ENCODE peak calls at places on chromosome 1, in seven cellular contexts. B is heart left ventricle, Y is spleen, C is HepG2, T is stomach, N is esophagus squamous epithelium, G is body of pancreas. H is an unnamed sample.

GRCh38 chr1:245855846-245856730 is 651.0 kb downstream of the SMYD3 start:
- DNase-seq in C (no peak), N (no peak), T (no peak), G (no peak), Y (no peak), B (no peak), H (no peak)

GRCh38 chr1:27049607-27050006 is 37.0 kb upstream of the TENT5B start:
- DNase-seq in B (no peak), Y (no peak), C (no peak), N (no peak), T (no peak), G (no peak), H (no peak)

GRCh38 chr1:224080082-224080774 is 33.7 kb upstream of the FBXO28 start:
- DNase-seq in T (no peak), G (no peak), B (no peak), N (no peak), C (no peak), Y (no peak), H (no peak)

GRCh38 chr1:4594286-4594991 is 60.0 kb upstream of the AJAP1 start:
- DNase-seq in C (no peak), Y (no peak), B (no peak), N (no peak), G (peak), T (no peak), H (no peak)

GRCh38 chr1:19647643-19648042 is 3.5 kb downstream of the NBL1 start:
- DNase-seq in B (no peak), G (no peak), T (no peak), Y (no peak), C (no peak), N (no peak), H (no peak)

GRCh38 chr1:185998391-185998790 is 264.2 kb downstream of the HMCN1 start:
- DNase-seq in N (no peak), Y (no peak), C (no peak), B (no peak), G (no peak), T (no peak), H (no peak)

GRCh38 chr1:21397813-21398188 is 42.1 kb upstream of the NBPF3 start:
- DNase-seq in Y (no peak), C (no peak), B (no peak), G (no peak), T (no peak), N (no peak), H (no peak)

GRCh38 chr1:240797050-240797449 is 185.1 kb upstream of the GREM2 start:
- DNase-seq in C (no peak), B (no peak), Y (no peak), G (no peak), N (no peak), T (no peak), H (no peak)

GRCh38 chr1:186812560-186812959 is 16.2 kb upstream of the PLA2G4A start:
- DNase-seq in B (no peak), Y (no peak), T (no peak), N (no peak), C (no peak), G (no peak), H (no peak)

GRCh38 chr1:8396083-8396911 is 78.4 kb downstream of the SLC45A1 start:
- DNase-seq in Y (no peak), C (no peak), G (no peak), T (no peak), B (no peak), N (no peak), H (no peak)

GRCh38 chr1:192925609-192926008 is 116.8 kb downstream of the RGS2 start:
- DNase-seq in Y (no peak), T (no peak), G (no peak), C (no peak), B (no peak), N (no peak), H (no peak)

GRCh38 chr1:42456754-42457089 is 379 bp downstream of the PPCS start:
- DNase-seq in G (peak), T (peak), C (peak), B (peak), Y (no peak), N (peak), H (peak)

GRCh38 chr1:109579496-109579895 is 31.1 kb downstream of the GNAI3 start:
- DNase-seq in T (no peak), G (no peak), C (no peak), Y (no peak), N (no peak), B (no peak), H (no peak)

GRCh38 chr1:218394416-218394815 is 49.3 kb downstream of the TGFB2 start:
- DNase-seq in B (no peak), G (no peak), T (no peak), N (no peak), Y (no peak), C (no peak), H (no peak)

GRCh38 chr1:2980073-2980791 is 41.0 kb upstream of the ACTRT2 start:
- DNase-seq in C (no peak), G (no peak), T (no peak), Y (peak), B (peak), N (no peak), H (no peak)

GRCh38 chr1:112714313-112715263 is 544 bp downstream of the PPM1J start:
- DNase-seq in N (no peak), Y (peak), G (peak), T (peak), B (peak), C (no peak), H (peak)

GRCh38 chr1:203527013-203527412 is 33.1 kb downstream of the OPTC start:
- DNase-seq in Y (no peak), C (no peak), B (no peak), T (no peak), G (no peak), N (no peak), H (no peak)

GRCh38 chr1:173478099-173478555 is 992 bp downstream of the PRDX6 start:
- DNase-seq in Y (no peak), N (no peak), C (peak), T (peak), G (peak), B (peak), H (peak)

GRCh38 chr1:116224561-116224960 is 113.4 kb downstream of the MAB21L3 start:
- DNase-seq in C (no peak), T (no peak), N (no peak), G (no peak), Y (no peak), B (no peak), H (no peak)

GRCh38 chr1:32538887-32539583 is at the start of gene ZBTB8A:
- DNase-seq in C (peak), Y (no peak), N (no peak), B (no peak), G (peak), T (peak), H (peak)

GRCh38 chr1:56863316-56863992 is 8.9 kb downstream of the C8A start:
- DNase-seq in T (no peak), G (no peak), B (no peak), Y (no peak), N (no peak), C (no peak), H (no peak)

GRCh38 chr1:198620951-198621824 is 17.7 kb upstream of the PTPRC start:
- DNase-seq in Y (peak), T (no peak), G (no peak), N (no peak), B (peak), C (no peak), H (no peak)

GRCh38 chr1:203142684-203143408 is 15.3 kb downstream of the ADORA1 start:
- DNase-seq in N (no peak), Y (no peak), G (no peak), T (no peak), B (no peak), C (no peak), H (no peak)

GRCh38 chr1:43199093-43199726 is 27.1 kb downstream of the CFAP57 start:
- DNase-seq in N (no peak), G (no peak), T (no peak), Y (no peak), B (no peak), C (no peak), H (no peak)

GRCh38 chr1:70455291-70455690 is 44.2 kb downstream of the CTH start:
- DNase-seq in N (no peak), G (no peak), C (no peak), B (no peak), Y (no peak), T (no peak), H (no peak)

GRCh38 chr1:245683377-245683716 is 528.6 kb downstream of the KIF26B start:
- DNase-seq in Y (peak), T (peak), B (no peak), G (no peak), N (no peak), C (no peak), H (no peak)

GRCh38 chr1:60227581-60228252 is 154.1 kb upstream of the C1orf87 start:
- DNase-seq in C (no peak), Y (no peak), B (no peak), T (no peak), G (no peak), N (no peak), H (no peak)

GRCh38 chr1:173295391-173295790 is 88.3 kb upstream of the TNFSF4 start:
- DNase-seq in N (no peak), T (no peak), C (no peak), B (no peak), G (no peak), Y (no peak), H (no peak)

GRCh38 chr1:16981269-16981849 is 939 bp upstream of the MFAP2 start:
- DNase-seq in N (no peak), B (no peak), G (no peak), C (no peak), T (no peak), Y (no peak), H (no peak)

GRCh38 chr1:85049735-85050166 is 1.5 kb upstream of the MCOLN3 start:
- DNase-seq in Y (no peak), B (no peak), G (peak), N (no peak), T (no peak), C (no peak), H (no peak)

GRCh38 chr1:9942399-9942938 is 722 bp downstream of the LZIC start:
- DNase-seq in C (peak), T (no peak), Y (no peak), N (no peak), B (no peak), G (no peak), H (no peak)

GRCh38 chr1:198937231-198938031 is 298.6 kb downstream of the PTPRC start:
- DNase-seq in N (no peak), G (peak), B (no peak), C (peak), Y (no peak), T (no peak), H (peak)

GRCh38 chr1:42971848-42972291 is 13.2 kb upstream of the SLC2A1 start:
- DNase-seq in N (no peak), G (no peak), B (no peak), T (no peak), C (no peak), Y (peak), H (no peak)

GRCh38 chr1:184658033-184658432 is 96.6 kb downstream of the EDEM3 start:
- DNase-seq in T (no peak), N (no peak), B (no peak), Y (no peak), G (no peak), C (no peak), H (no peak)
- TF ChIP-seq CTCF in T (no peak), N (no peak), B (no peak), Y (no peak), G (no peak), C (no peak), H (no peak)

GRCh38 chr1:170668301-170668789 is 4.4 kb downstream of the PRRX1 start:
- DNase-seq in Y (no peak), T (no peak), C (no peak), B (no peak), N (no peak), G (no peak), H (no peak)
- H3K4me3 ChIP-seq in Y (no peak), T (no peak), C (no peak), B (peak), N (no peak), G (no peak), H (no peak)

DNA sequence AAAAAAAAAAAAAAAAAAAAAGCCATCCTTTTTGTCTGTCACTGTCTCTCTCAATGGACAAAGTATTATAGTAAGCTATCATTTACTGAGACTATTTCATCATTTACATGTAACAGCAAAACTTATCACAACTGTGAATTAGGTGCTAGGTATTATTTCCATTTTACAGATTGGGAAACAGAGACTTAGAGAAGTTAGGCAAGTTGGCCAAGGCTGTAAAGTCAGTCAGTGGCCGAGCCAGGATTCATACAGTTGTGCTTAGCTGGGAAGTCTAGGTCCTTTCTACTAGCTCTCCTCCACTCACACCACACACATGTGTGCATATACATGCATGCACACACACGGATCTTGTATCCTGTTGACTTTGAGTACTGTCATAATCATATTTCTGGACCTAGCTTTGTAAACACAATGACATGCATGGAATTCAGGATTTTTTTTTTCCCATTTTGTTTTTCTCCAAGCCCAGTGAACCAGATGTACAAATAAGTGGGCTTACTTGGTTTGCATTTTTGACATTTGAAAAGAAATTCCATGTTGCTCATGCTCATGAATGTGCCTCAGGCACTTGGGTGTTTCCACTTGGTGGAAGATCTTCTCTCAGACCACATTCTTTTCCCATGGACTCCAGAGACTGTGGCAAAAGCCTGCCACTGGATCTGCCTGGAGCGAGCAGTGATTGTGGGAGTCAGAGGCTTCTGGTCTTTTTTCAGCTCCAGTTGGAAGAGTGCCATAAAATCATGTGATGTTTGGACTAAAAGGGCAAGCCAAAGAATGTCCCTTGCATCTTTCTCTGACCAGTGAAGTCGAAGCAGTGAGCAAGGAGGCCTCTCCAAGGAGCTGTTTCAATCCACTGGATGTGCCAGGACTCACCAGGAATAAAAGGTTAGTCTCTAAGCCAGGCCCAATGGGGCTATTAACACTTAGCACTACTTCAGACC is 61.7 kb upstream of the DNAJC6 start:
- DNase-seq in N (no peak), G (no peak), B (no peak), Y (no peak), C (no peak), T (no peak), H (peak)
- TF ChIP-seq POLR2A in N (no peak), G (no peak), B (no peak), Y (no peak), C (no peak), T (no peak), H (no peak)

DNA sequence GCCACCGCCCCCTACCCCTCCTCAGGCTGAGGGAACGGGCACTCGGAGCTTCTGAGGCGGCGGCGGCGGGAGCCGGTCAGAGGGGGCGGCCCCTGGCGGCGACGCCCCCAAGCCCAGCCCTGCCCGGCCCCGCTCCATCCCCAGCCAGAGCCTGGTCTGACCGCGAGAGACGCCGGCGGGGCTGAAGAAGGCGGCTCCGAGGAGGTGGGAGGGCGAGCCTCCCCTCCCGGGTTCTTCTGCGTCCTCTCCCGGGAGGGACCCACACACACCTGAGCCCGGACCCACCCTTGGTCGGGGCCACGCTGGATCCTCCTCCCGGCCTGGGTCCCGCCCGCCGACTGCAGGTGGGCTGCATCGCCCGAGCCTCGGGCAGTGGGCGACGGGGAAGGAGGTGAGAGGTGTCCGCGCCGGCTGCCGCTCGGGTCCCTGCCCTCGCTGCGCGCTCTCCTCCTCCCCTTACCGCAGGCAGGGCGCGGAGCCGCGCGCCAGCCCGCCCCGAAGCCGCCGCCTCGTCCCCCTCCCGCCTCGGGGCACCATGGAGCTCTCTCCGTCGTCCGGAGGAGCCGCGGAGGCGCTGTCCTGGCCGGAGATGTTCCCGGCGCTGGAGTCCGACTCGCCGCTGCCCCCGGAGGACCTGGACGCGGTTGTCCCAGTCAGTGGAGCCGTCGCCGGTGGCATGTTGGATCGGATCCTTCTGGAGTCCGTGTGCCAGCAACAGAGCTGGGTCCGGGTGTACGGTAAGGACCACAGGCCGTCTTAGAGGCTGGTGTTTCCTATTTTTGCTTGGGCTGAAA is at the start of gene RASAL2:
- DNase-seq in T (peak), G (peak), C (peak), Y (peak), B (peak), N (no peak), H (peak)
- TF ChIP-seq CTCF in T (no peak), G (peak), C (peak), Y (peak), B (no peak), N (no peak), H (no peak)

DNA sequence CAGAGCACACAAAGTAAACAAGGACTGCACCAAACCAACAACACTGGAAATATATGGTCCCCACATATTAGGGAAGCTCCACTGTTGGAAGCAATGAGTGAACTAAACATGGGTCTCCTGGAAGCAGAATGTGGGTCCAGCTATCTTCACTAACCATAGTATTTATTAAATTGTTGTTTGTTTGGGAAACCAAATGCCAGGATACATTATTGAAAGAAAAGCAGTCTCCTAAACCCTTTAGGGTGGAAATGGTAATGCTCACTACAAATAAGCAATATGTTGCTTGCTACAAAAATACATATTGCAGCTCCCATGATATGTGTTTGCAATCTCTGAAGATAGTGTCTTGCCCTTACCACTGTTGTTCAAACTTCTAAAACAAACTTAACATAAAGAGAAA is 2.2 kb downstream of the NEGR1 start:
- DNase-seq in G (no peak), B (no peak), C (no peak), T (no peak), Y (no peak), N (no peak), H (no peak)
- H3K4me3 ChIP-seq in G (no peak), B (peak), C (no peak), T (no peak), Y (no peak), N (no peak), H (no peak)

DNA sequence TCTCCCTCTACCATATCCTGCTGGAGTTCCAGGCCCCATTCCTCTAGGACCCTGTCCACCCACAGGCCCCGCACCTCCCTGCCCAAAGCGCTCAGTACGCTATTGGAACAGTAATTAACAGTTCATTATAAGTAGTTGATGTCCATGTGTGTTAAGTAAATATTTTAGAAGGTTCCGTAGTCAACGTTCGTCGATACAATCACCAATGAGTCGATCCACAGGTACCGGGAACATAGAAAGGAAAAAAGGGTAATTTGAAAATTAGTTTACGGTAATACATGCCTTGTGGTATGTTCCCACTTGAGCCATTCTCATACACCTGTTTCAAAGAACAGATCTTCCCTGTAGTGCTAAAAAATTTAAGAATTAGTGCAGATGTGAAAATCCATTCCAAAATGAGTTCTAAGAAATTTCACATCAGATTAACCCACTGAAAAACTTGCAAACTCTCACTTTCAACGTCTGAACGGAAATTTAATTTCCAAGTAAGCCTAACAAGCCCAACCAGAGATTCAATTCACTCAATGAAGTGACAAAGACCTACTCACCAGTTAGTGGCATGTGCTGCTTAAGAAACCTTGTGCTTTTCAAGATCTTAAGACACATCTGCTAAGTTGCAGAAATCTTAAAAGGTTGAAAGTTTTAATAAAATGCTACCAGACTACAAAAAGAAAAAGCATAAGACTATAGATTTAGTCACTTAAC is 8.3 kb downstream of the SFPQ start:
- DNase-seq in G (no peak), N (no peak), Y (no peak), B (no peak), C (no peak), T (no peak), H (no peak)
- TF ChIP-seq POLR2A in G (no peak), N (no peak), Y (no peak), B (no peak), C (no peak), T (no peak), H (no peak)

DNA sequence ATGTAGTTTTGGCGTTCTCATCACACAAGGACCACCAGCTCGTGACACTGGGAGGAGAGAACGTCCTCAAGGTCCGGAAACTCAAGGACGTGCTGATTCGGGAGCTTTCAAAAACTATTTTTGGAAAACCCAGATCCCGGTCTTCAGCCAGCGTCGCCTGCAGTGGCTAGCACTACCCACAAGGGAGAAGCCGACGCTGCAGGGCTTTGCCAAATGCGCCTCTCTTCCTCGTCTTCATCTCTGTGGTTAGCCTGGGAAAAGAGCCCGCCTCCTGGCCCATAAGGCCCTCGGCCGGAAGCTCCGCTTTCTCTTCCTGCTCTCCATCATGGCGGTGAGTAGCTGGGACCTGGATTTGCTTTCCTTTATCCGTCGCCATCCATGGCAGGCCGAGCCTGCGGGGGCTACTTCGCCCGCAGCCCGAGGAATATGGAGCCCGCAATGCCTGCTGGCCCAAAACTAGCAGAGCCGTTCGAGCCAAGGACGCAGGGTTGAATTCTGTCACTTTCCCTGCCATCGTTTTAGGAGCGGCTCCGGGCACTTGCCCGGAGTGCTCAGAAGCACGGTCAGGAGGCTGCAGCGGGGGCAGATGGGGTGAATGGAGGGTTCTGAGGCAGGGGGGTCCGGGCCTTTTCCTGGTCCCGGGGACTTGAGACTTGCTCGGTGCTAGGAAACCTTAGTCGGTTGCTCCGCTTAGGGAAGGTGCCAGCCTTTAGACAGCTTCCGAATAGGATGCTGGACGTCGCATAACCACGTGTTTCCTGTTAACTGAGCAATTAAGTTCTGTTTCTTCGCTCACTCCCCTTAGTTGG is at the start of gene RPL11:
- DNase-seq in N (peak), T (peak), Y (peak), G (peak), B (peak), C (peak), H (peak)
- TF ChIP-seq CTCF in N (peak), T (peak), Y (peak), G (peak), B (peak), C (peak), H (peak)